ENCODE peak calls at places on chromosomes 2 and 18, in five cellular contexts. L is K562, E is astrocyte of the spinal cord, J is HL-60, V is substantia nigra. U is an unnamed sample.

GRCh38 chr2:96533292-96534073 is 3.1 kb upstream of the ARID5A start:
- DNase-seq in E (peak), J (no peak), V (no peak), L (no peak), U (no peak)

GRCh38 chr2:188404341-188405004 is 112.8 kb downstream of the GULP1 start:
- DNase-seq in J (no peak), L (no peak), V (no peak), E (peak), U (no peak)

GRCh38 chr2:12317853-12318426 is 398.8 kb upstream of the TRIB2 start:
- DNase-seq in E (no peak), L (no peak), V (no peak), J (no peak), U (no peak)

GRCh38 chr2:79935771-79936657 is 368.5 kb downstream of the LRRTM1 start:
- DNase-seq in J (peak), L (peak), E (peak), V (peak), U (peak)

GRCh38 chr2:63052411-63053234 is 2.0 kb downstream of the OTX1 start:
- DNase-seq in L (no peak), E (no peak), V (no peak), J (no peak), U (no peak)

GRCh38 chr18:61842146-61842545 is 50.7 kb downstream of the RNF152 start:
- DNase-seq in J (no peak), L (no peak), V (peak), E (peak), U (peak)

GRCh38 chr18:4510709-4511108 is 55.6 kb upstream of the DLGAP1 start:
- DNase-seq in E (no peak), J (no peak), V (peak), L (no peak), U (no peak)

GRCh38 chr2:227214622-227215041 is 50.2 kb downstream of the COL4A3 start:
- DNase-seq in V (no peak), E (no peak), L (no peak), J (no peak), U (no peak)

GRCh38 chr18:73827801-73828200 is 319.8 kb downstream of the FBXO15 start:
- DNase-seq in L (no peak), J (no peak), E (no peak), V (no peak), U (no peak)

GRCh38 chr18:56388571-56388970 is 249.8 kb downstream of the TXNL1 start:
- DNase-seq in V (no peak), L (no peak), J (no peak), E (peak), U (no peak)

GRCh38 chr18:73669299-73669698 is 478.3 kb downstream of the FBXO15 start:
- DNase-seq in L (no peak), V (no peak), J (no peak), E (peak), U (no peak)

GRCh38 chr2:23523651-23524260 is 138.8 kb downstream of the KLHL29 start:
- DNase-seq in J (no peak), E (peak), L (no peak), V (no peak), U (peak)

GRCh38 chr18:6729247-6730091 is at the start of gene ARHGAP28:
- DNase-seq in V (peak), J (peak), L (peak), E (peak), U (peak)

GRCh38 chr18:62523631-62524442 is 1.0 kb downstream of the ZCCHC2 start:
- DNase-seq in J (no peak), V (peak), L (peak), E (peak), U (peak)

GRCh38 chr2:88199912-88200682 is 30.0 kb downstream of the THNSL2 start:
- DNase-seq in L (no peak), J (no peak), E (no peak), V (no peak), U (peak)

GRCh38 chr2:71643674-71644357 is 190.5 kb downstream of the DYSF start:
- DNase-seq in J (no peak), L (no peak), V (no peak), E (no peak), U (no peak)

GRCh38 chr2:12005886-12006681 is 259.7 kb downstream of the LPIN1 start:
- DNase-seq in E (peak), V (no peak), J (no peak), L (no peak), U (peak)

GRCh38 chr2:647003-647560 is 30.1 kb downstream of the TMEM18 start:
- DNase-seq in L (no peak), V (no peak), E (no peak), J (no peak), U (no peak)

GRCh38 chr2:236240228-236240990 is 23.8 kb downstream of the ASB18 start:
- DNase-seq in E (no peak), L (no peak), V (no peak), J (no peak), U (no peak)

GRCh38 chr2:126804347-126804746 is 94.3 kb upstream of the TEX51 start:
- DNase-seq in J (no peak), L (no peak), V (no peak), E (no peak), U (no peak)

GRCh38 chr2:174332607-174333001 is 2.1 kb upstream of the SP9 start:
- DNase-seq in V (no peak), E (no peak), L (peak), J (no peak), U (no peak)

GRCh38 chr2:119196301-119197124 is 27.1 kb upstream of the STEAP3 start:
- DNase-seq in L (no peak), E (no peak), V (no peak), J (no peak), U (no peak)

GRCh38 chr2:131724019-131724418 is 196.3 kb downstream of the CCDC74A start:
- DNase-seq in E (no peak), V (no peak), L (no peak), J (no peak), U (no peak)

GRCh38 chr2:160920791-160921303 is 239.4 kb upstream of the TANK start:
- DNase-seq in J (no peak), V (no peak), L (no peak), E (peak), U (no peak)

GRCh38 chr2:25295654-25296053 is 46.1 kb downstream of the DNMT3A start:
- DNase-seq in V (no peak), L (no peak), J (no peak), E (no peak), U (no peak)